ENCODE peak calls at places on chromosomes 3 and 15, in six cellular contexts. One of them, this sample, is unnamed.

GRCh38 chr3:159322322-159322939 is 520.6 kb downstream of the MFSD1 start:
- DNase-seq in GOT3: no peak
- DNase-seq in activated T-cell treated with anti-CD3 and anti-CD28 coated beads, Interleukin-2, amount 50 U/mL, for 72 hours: peak
- DNase-seq in activated CD4-positive, alpha-beta T cell treated with anti-CD3 and anti-CD28 coated beads, Interleukin-2, amount 50 U/mL, for 4 hours: no peak
- DNase-seq in stimulated activated CD4-positive, alpha-beta T cell treated with anti-CD3 and anti-CD28 coated beads, Interleukin-15, amount 100 ng/mL, for 24 hours: peak
- DNase-seq in caudate nucleus: no peak
- DNase-seq in this sample: no peak

GRCh38 chr3:61561374-61562041 is at the start of gene PTPRG:
- DNase-seq in GOT3: peak
- DNase-seq in activated T-cell treated with anti-CD3 and anti-CD28 coated beads, Interleukin-2, amount 50 U/mL, for 72 hours: peak
- DNase-seq in activated CD4-positive, alpha-beta T cell treated with anti-CD3 and anti-CD28 coated beads, Interleukin-2, amount 50 U/mL, for 4 hours: no peak
- DNase-seq in stimulated activated CD4-positive, alpha-beta T cell treated with anti-CD3 and anti-CD28 coated beads, Interleukin-15, amount 100 ng/mL, for 24 hours: peak
- DNase-seq in caudate nucleus: peak
- DNase-seq in this sample: peak

GRCh38 chr15:50250789-50251394 is 14.6 kb downstream of the HDC start:
- DNase-seq in GOT3: no peak
- DNase-seq in activated T-cell treated with anti-CD3 and anti-CD28 coated beads, Interleukin-2, amount 50 U/mL, for 72 hours: no peak
- DNase-seq in activated CD4-positive, alpha-beta T cell treated with anti-CD3 and anti-CD28 coated beads, Interleukin-2, amount 50 U/mL, for 4 hours: no peak
- DNase-seq in stimulated activated CD4-positive, alpha-beta T cell treated with anti-CD3 and anti-CD28 coated beads, Interleukin-15, amount 100 ng/mL, for 24 hours: no peak
- DNase-seq in caudate nucleus: no peak
- DNase-seq in this sample: no peak

GRCh38 chr3:79824166-79824565 is 56.4 kb upstream of the ROBO1 start:
- DNase-seq in GOT3: no peak
- DNase-seq in activated T-cell treated with anti-CD3 and anti-CD28 coated beads, Interleukin-2, amount 50 U/mL, for 72 hours: no peak
- DNase-seq in activated CD4-positive, alpha-beta T cell treated with anti-CD3 and anti-CD28 coated beads, Interleukin-2, amount 50 U/mL, for 4 hours: no peak
- DNase-seq in stimulated activated CD4-positive, alpha-beta T cell treated with anti-CD3 and anti-CD28 coated beads, Interleukin-15, amount 100 ng/mL, for 24 hours: no peak
- DNase-seq in caudate nucleus: no peak
- DNase-seq in this sample: no peak

GRCh38 chr3:83890039-83890762 is 1068.6 kb upstream of the CADM2 start:
- DNase-seq in GOT3: no peak
- DNase-seq in activated T-cell treated with anti-CD3 and anti-CD28 coated beads, Interleukin-2, amount 50 U/mL, for 72 hours: no peak
- DNase-seq in activated CD4-positive, alpha-beta T cell treated with anti-CD3 and anti-CD28 coated beads, Interleukin-2, amount 50 U/mL, for 4 hours: no peak
- DNase-seq in stimulated activated CD4-positive, alpha-beta T cell treated with anti-CD3 and anti-CD28 coated beads, Interleukin-15, amount 100 ng/mL, for 24 hours: no peak
- DNase-seq in caudate nucleus: no peak
- DNase-seq in this sample: no peak

GRCh38 chr15:85789496-85789875 is 5.2 kb downstream of the KLHL25 start:
- DNase-seq in GOT3: no peak
- DNase-seq in activated T-cell treated with anti-CD3 and anti-CD28 coated beads, Interleukin-2, amount 50 U/mL, for 72 hours: no peak
- DNase-seq in activated CD4-positive, alpha-beta T cell treated with anti-CD3 and anti-CD28 coated beads, Interleukin-2, amount 50 U/mL, for 4 hours: no peak
- DNase-seq in stimulated activated CD4-positive, alpha-beta T cell treated with anti-CD3 and anti-CD28 coated beads, Interleukin-15, amount 100 ng/mL, for 24 hours: no peak
- DNase-seq in caudate nucleus: no peak
- DNase-seq in this sample: no peak

GRCh38 chr15:32643907-32644445 is 2.5 kb downstream of the SCG5 start:
- DNase-seq in GOT3: no peak
- DNase-seq in activated T-cell treated with anti-CD3 and anti-CD28 coated beads, Interleukin-2, amount 50 U/mL, for 72 hours: no peak
- DNase-seq in activated CD4-positive, alpha-beta T cell treated with anti-CD3 and anti-CD28 coated beads, Interleukin-2, amount 50 U/mL, for 4 hours: no peak
- DNase-seq in stimulated activated CD4-positive, alpha-beta T cell treated with anti-CD3 and anti-CD28 coated beads, Interleukin-15, amount 100 ng/mL, for 24 hours: no peak
- DNase-seq in caudate nucleus: no peak
- DNase-seq in this sample: no peak

GRCh38 chr3:169695051-169695450 is 31.5 kb upstream of the MECOM start:
- DNase-seq in GOT3: no peak
- DNase-seq in activated T-cell treated with anti-CD3 and anti-CD28 coated beads, Interleukin-2, amount 50 U/mL, for 72 hours: no peak
- DNase-seq in activated CD4-positive, alpha-beta T cell treated with anti-CD3 and anti-CD28 coated beads, Interleukin-2, amount 50 U/mL, for 4 hours: no peak
- DNase-seq in stimulated activated CD4-positive, alpha-beta T cell treated with anti-CD3 and anti-CD28 coated beads, Interleukin-15, amount 100 ng/mL, for 24 hours: no peak
- DNase-seq in caudate nucleus: no peak
- DNase-seq in this sample: no peak

GRCh38 chr3:72247645-72248388 is 462.9 kb upstream of the PROK2 start:
- DNase-seq in GOT3: no peak
- DNase-seq in activated T-cell treated with anti-CD3 and anti-CD28 coated beads, Interleukin-2, amount 50 U/mL, for 72 hours: no peak
- DNase-seq in activated CD4-positive, alpha-beta T cell treated with anti-CD3 and anti-CD28 coated beads, Interleukin-2, amount 50 U/mL, for 4 hours: no peak
- DNase-seq in stimulated activated CD4-positive, alpha-beta T cell treated with anti-CD3 and anti-CD28 coated beads, Interleukin-15, amount 100 ng/mL, for 24 hours: no peak
- DNase-seq in caudate nucleus: peak
- DNase-seq in this sample: no peak

GRCh38 chr3:47163023-47163989 is 607 bp downstream of the SETD2 start:
- DNase-seq in GOT3: no peak
- DNase-seq in activated T-cell treated with anti-CD3 and anti-CD28 coated beads, Interleukin-2, amount 50 U/mL, for 72 hours: peak
- DNase-seq in activated CD4-positive, alpha-beta T cell treated with anti-CD3 and anti-CD28 coated beads, Interleukin-2, amount 50 U/mL, for 4 hours: peak
- DNase-seq in stimulated activated CD4-positive, alpha-beta T cell treated with anti-CD3 and anti-CD28 coated beads, Interleukin-15, amount 100 ng/mL, for 24 hours: peak
- DNase-seq in caudate nucleus: no peak
- DNase-seq in this sample: no peak

GRCh38 chr15:31439328-31439727 is 112.7 kb downstream of the KLF13 start:
- DNase-seq in GOT3: no peak
- DNase-seq in activated T-cell treated with anti-CD3 and anti-CD28 coated beads, Interleukin-2, amount 50 U/mL, for 72 hours: peak
- DNase-seq in activated CD4-positive, alpha-beta T cell treated with anti-CD3 and anti-CD28 coated beads, Interleukin-2, amount 50 U/mL, for 4 hours: no peak
- DNase-seq in stimulated activated CD4-positive, alpha-beta T cell treated with anti-CD3 and anti-CD28 coated beads, Interleukin-15, amount 100 ng/mL, for 24 hours: peak
- DNase-seq in caudate nucleus: no peak
- DNase-seq in this sample: no peak

GRCh38 chr3:187880438-187880837 is 135.2 kb upstream of the BCL6 start:
- DNase-seq in GOT3: no peak
- DNase-seq in activated T-cell treated with anti-CD3 and anti-CD28 coated beads, Interleukin-2, amount 50 U/mL, for 72 hours: no peak
- DNase-seq in activated CD4-positive, alpha-beta T cell treated with anti-CD3 and anti-CD28 coated beads, Interleukin-2, amount 50 U/mL, for 4 hours: no peak
- DNase-seq in stimulated activated CD4-positive, alpha-beta T cell treated with anti-CD3 and anti-CD28 coated beads, Interleukin-15, amount 100 ng/mL, for 24 hours: no peak
- DNase-seq in caudate nucleus: no peak
- DNase-seq in this sample: no peak

GRCh38 chr3:194489736-194490612 is 3.2 kb upstream of the ATP13A3 start:
- DNase-seq in GOT3: no peak
- DNase-seq in activated T-cell treated with anti-CD3 and anti-CD28 coated beads, Interleukin-2, amount 50 U/mL, for 72 hours: peak
- DNase-seq in activated CD4-positive, alpha-beta T cell treated with anti-CD3 and anti-CD28 coated beads, Interleukin-2, amount 50 U/mL, for 4 hours: no peak
- DNase-seq in stimulated activated CD4-positive, alpha-beta T cell treated with anti-CD3 and anti-CD28 coated beads, Interleukin-15, amount 100 ng/mL, for 24 hours: peak
- DNase-seq in caudate nucleus: no peak
- DNase-seq in this sample: no peak

GRCh38 chr3:325495-325894 is 128.9 kb downstream of the CHL1 start:
- DNase-seq in GOT3: no peak
- DNase-seq in activated T-cell treated with anti-CD3 and anti-CD28 coated beads, Interleukin-2, amount 50 U/mL, for 72 hours: no peak
- DNase-seq in activated CD4-positive, alpha-beta T cell treated with anti-CD3 and anti-CD28 coated beads, Interleukin-2, amount 50 U/mL, for 4 hours: no peak
- DNase-seq in stimulated activated CD4-positive, alpha-beta T cell treated with anti-CD3 and anti-CD28 coated beads, Interleukin-15, amount 100 ng/mL, for 24 hours: no peak
- DNase-seq in caudate nucleus: no peak
- DNase-seq in this sample: no peak

GRCh38 chr3:156184156-156184555 is 63.8 kb downstream of the KCNAB1 start:
- DNase-seq in GOT3: no peak
- DNase-seq in activated T-cell treated with anti-CD3 and anti-CD28 coated beads, Interleukin-2, amount 50 U/mL, for 72 hours: no peak
- DNase-seq in activated CD4-positive, alpha-beta T cell treated with anti-CD3 and anti-CD28 coated beads, Interleukin-2, amount 50 U/mL, for 4 hours: no peak
- DNase-seq in stimulated activated CD4-positive, alpha-beta T cell treated with anti-CD3 and anti-CD28 coated beads, Interleukin-15, amount 100 ng/mL, for 24 hours: no peak
- DNase-seq in caudate nucleus: no peak
- DNase-seq in this sample: no peak

GRCh38 chr15:69734699-69735098 is 282.1 kb downstream of the RPLP1 start:
- DNase-seq in GOT3: no peak
- DNase-seq in activated T-cell treated with anti-CD3 and anti-CD28 coated beads, Interleukin-2, amount 50 U/mL, for 72 hours: no peak
- DNase-seq in activated CD4-positive, alpha-beta T cell treated with anti-CD3 and anti-CD28 coated beads, Interleukin-2, amount 50 U/mL, for 4 hours: no peak
- DNase-seq in stimulated activated CD4-positive, alpha-beta T cell treated with anti-CD3 and anti-CD28 coated beads, Interleukin-15, amount 100 ng/mL, for 24 hours: no peak
- DNase-seq in caudate nucleus: no peak
- DNase-seq in this sample: no peak

GRCh38 chr3:97911459-97911858 is 60.8 kb downstream of the RIOX2 start:
- DNase-seq in GOT3: no peak
- DNase-seq in activated T-cell treated with anti-CD3 and anti-CD28 coated beads, Interleukin-2, amount 50 U/mL, for 72 hours: no peak
- DNase-seq in activated CD4-positive, alpha-beta T cell treated with anti-CD3 and anti-CD28 coated beads, Interleukin-2, amount 50 U/mL, for 4 hours: no peak
- DNase-seq in stimulated activated CD4-positive, alpha-beta T cell treated with anti-CD3 and anti-CD28 coated beads, Interleukin-15, amount 100 ng/mL, for 24 hours: no peak
- DNase-seq in caudate nucleus: no peak
- DNase-seq in this sample: no peak